ENCODE peak calls at places on chromosome 2, in nine cellular contexts. R is CD8-positive, alpha-beta T cell; O is A549; S is CD4-positive, alpha-beta memory T cell; K is RWPE2; Z is fibroblast of lung; A is brain microvascular endothelial cell; N is small intestine; F is upper lobe of left lung. V is an unnamed sample.

GRCh38 chr2:130864830-130865229 is 28.1 kb downstream of the ARHGEF4 start:
- DNase-seq in N (peak), A (peak), F (no peak), S (no peak), K (peak), R (no peak), O (peak), Z (peak), V (peak)

GRCh38 chr2:237886702-237887481 is 27.5 kb downstream of the RAMP1 start:
- DNase-seq in Z (peak), K (no peak), O (no peak), N (no peak), S (no peak), A (no peak), F (peak), R (no peak), V (no peak)

GRCh38 chr2:20288941-20289340 is 61.7 kb downstream of the PUM2 start:
- DNase-seq in Z (peak), O (peak), R (no peak), N (peak), K (no peak), S (no peak), A (peak), F (no peak), V (no peak)

GRCh38 chr2:239324456-239324855 is 76.4 kb downstream of the HDAC4 start:
- DNase-seq in K (no peak), A (no peak), R (no peak), S (no peak), O (no peak), F (no peak), N (no peak), Z (no peak), V (no peak)

GRCh38 chr2:69154031-69154430 is 141.1 kb downstream of the ANTXR1 start:
- DNase-seq in K (no peak), A (no peak), Z (peak), O (no peak), S (no peak), R (no peak), F (no peak), N (no peak), V (peak)

GRCh38 chr2:112779598-112779997 is 4.7 kb downstream of the IL1A start:
- DNase-seq in Z (no peak), R (no peak), O (no peak), A (no peak), F (no peak), N (no peak), S (no peak), K (no peak), V (no peak)

GRCh38 chr2:45172993-45173392 is 163.7 kb upstream of the SIX2 start:
- DNase-seq in Z (no peak), A (no peak), F (no peak), N (no peak), R (no peak), O (no peak), K (no peak), S (no peak), V (no peak)

GRCh38 chr2:159124931-159125467 is 156.6 kb downstream of the TANC1 start:
- DNase-seq in O (no peak), A (no peak), F (no peak), K (no peak), R (no peak), S (no peak), Z (no peak), N (peak), V (peak)

GRCh38 chr2:176455865-176456291 is 186.6 kb downstream of the MTX2 start:
- DNase-seq in F (no peak), R (no peak), Z (peak), O (peak), N (no peak), A (no peak), K (no peak), S (no peak), V (peak)

GRCh38 chr2:36993841-36994620 is 27.7 kb upstream of the STRN start:
- DNase-seq in A (no peak), K (no peak), S (no peak), Z (peak), R (no peak), F (no peak), O (no peak), N (no peak), V (peak)

GRCh38 chr2:237306083-237306786 is 107.7 kb downstream of the COL6A3 start:
- DNase-seq in R (no peak), O (no peak), A (peak), S (no peak), Z (peak), N (no peak), K (no peak), F (no peak), V (no peak)

GRCh38 chr2:236051803-236052202 is 116.4 kb downstream of the GBX2 start:
- DNase-seq in N (no peak), O (no peak), S (no peak), F (no peak), R (no peak), A (no peak), Z (no peak), K (no peak), V (no peak)

GRCh38 chr2:14614011-14614410 is 18.5 kb upstream of the LRATD1 start:
- DNase-seq in A (no peak), Z (no peak), R (no peak), O (no peak), F (no peak), K (no peak), S (no peak), N (no peak), V (no peak)

DNA sequence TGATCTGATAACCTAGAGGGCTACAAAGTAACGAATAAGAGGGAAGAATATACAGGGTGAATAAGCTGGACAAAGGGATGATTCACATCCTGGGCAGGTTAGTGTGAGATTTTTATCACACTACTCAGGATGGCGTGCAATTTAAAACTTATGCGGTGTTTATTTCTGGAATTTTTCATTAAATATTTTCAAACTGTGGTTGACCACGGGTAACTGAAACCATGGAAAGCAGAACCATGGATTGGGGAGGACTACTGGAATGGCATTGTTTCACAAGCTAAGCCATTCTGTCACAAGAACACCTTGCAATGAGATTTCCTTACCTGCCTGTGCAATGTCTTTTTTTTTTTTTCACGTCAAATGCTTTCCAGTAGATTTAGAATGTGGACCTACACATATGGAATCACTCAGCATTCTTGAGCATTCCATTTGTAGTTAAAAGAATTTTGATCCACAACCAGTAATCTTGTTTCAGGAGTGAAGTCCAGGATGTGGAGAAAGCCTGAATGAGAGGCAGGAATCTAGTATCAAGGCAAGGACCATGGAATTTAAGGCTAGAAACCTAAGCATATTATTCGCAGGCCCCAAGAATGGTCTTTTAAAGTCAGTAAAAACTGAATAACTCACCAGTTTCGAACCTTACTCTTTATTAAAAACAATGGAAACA is 8.0 kb upstream of the CDK15 start:
- DNase-seq in O (peak), K (no peak), S (no peak), F (no peak), N (no peak), A (peak), R (no peak), Z (peak), V (no peak)
- H3K27ac ChIP-seq in O (no peak), K (peak), S (no peak), F (no peak), N (no peak), A (peak), R (no peak), Z (peak), V (no peak)

GRCh38 chr2:63060079-63060482 is 9.5 kb downstream of the OTX1 start:
- DNase-seq in N (no peak), R (no peak), K (no peak), O (no peak), A (no peak), S (no peak), Z (peak), F (no peak), V (no peak)

GRCh38 chr2:63058742-63059433 is 8.3 kb downstream of the OTX1 start:
- DNase-seq in R (no peak), Z (no peak), O (no peak), A (no peak), K (no peak), N (no peak), S (no peak), F (peak), V (no peak)

GRCh38 chr2:63057249-63058148 is 6.9 kb downstream of the OTX1 start:
- DNase-seq in A (no peak), K (no peak), S (no peak), N (no peak), Z (no peak), F (no peak), O (no peak), R (no peak), V (no peak)

GRCh38 chr2:63058149-63058741 is 7.6 kb downstream of the OTX1 start:
- DNase-seq in Z (peak), A (no peak), O (no peak), K (no peak), N (no peak), F (no peak), R (no peak), S (no peak), V (peak)

DNA sequence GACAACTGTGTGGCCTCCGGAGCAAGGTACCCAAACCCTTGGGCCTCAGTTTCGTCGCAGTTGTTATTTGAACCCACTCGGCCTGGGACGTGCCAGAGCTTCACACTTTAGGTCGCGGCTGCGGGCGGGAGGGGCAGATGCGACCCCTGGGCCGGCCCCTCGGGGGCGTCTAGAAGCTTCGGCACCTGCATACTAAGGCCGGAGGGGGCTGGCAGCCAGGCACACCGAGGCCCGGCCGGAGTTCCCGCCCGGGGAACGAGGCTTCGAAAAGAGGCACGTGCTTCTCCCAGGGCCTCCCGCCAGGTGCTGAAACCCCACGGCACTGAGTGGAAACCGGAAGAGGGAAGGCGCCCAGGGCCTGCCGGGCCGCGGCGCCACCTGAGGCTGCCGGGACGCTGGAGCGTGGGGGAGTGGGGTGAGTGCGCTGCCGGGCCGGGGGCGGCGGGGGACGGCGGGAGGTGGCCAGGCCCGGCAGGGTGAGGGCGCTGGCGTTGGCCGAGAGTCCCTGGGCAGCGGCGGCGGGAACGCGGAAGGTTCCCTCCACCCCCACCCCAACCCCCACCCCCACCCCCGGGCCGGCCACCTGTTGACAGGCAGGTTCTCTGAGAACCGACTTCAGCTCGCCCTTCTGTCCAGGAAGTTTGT is 8.9 kb downstream of the OTX1 start:
- DNase-seq in A (no peak), N (no peak), K (no peak), S (no peak), O (no peak), R (no peak), Z (no peak), F (peak), V (no peak)
- H3K4me3 ChIP-seq in A (no peak), N (peak), K (no peak), S (no peak), O (peak), R (no peak), Z (no peak), F (peak), V (no peak)

GRCh38 chr2:54947596-54948519 is 102.4 kb downstream of the RTN4 start:
- DNase-seq in N (no peak), Z (no peak), O (no peak), S (no peak), A (no peak), K (no peak), F (peak), R (no peak), V (no peak)

GRCh38 chr2:54946220-54946568 is 104.1 kb downstream of the RTN4 start:
- DNase-seq in A (no peak), Z (no peak), R (no peak), N (no peak), S (no peak), K (no peak), O (no peak), F (peak), V (no peak)

GRCh38 chr2:54947121-54947520 is 103.1 kb downstream of the RTN4 start:
- DNase-seq in R (no peak), Z (no peak), O (no peak), K (no peak), F (no peak), N (no peak), S (no peak), A (no peak), V (no peak)

GRCh38 chr2:54944724-54945326 is 105.4 kb downstream of the RTN4 start:
- DNase-seq in K (no peak), N (no peak), F (no peak), S (no peak), A (no peak), Z (no peak), O (no peak), R (no peak), V (no peak)

GRCh38 chr2:54945401-54946219 is 104.6 kb downstream of the RTN4 start:
- DNase-seq in S (no peak), K (no peak), O (peak), A (no peak), R (no peak), N (no peak), Z (peak), F (no peak), V (no peak)
- H3K27ac ChIP-seq in S (no peak), K (no peak), O (no peak), A (no peak), R (no peak), N (no peak), Z (peak), F (peak), V (no peak)

GRCh38 chr2:228417966-228418365 is 236.5 kb upstream of the SPHKAP start:
- DNase-seq in N (no peak), F (no peak), K (no peak), A (no peak), Z (peak), S (no peak), R (no peak), O (no peak), V (no peak)

GRCh38 chr2:228417526-228417925 is 236.0 kb upstream of the SPHKAP start:
- DNase-seq in S (no peak), K (no peak), R (no peak), N (no peak), A (no peak), Z (no peak), F (no peak), O (no peak), V (no peak)
- H3K4me3 ChIP-seq in S (no peak), K (no peak), R (no peak), N (no peak), A (no peak), Z (no peak), F (no peak), O (no peak), V (no peak)

DNA sequence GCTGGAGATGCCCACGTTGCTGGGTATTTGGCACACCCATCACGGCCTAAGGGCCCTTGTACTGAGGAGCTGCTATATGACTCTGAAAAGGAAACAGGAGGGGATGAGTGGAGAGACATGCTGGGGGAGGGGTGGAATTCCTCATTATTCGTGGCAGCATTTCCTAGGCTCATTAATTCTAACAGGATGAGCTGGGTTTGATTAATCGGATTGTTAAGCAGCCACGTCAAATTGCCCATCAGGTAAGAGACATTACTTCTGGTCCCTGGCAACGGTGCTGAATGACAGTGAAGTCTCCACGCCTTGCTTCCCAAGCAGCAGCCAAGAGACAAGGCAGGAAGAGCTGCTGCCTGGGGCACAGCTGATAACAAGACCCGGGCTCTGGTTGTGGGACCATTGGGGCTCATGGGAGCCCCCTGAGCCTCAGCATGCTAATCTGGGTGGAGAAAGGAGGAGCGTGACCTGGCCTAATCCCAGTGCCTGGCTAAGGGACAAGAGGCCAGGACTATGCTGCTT is 86.6 kb downstream of the MARCHF4 start:
- DNase-seq in R (no peak), Z (no peak), F (no peak), A (no peak), N (no peak), O (no peak), S (no peak), K (no peak), V (no peak)
- H3K27ac ChIP-seq in R (no peak), Z (no peak), F (no peak), A (no peak), N (no peak), O (no peak), S (no peak), K (no peak), V (no peak)

GRCh38 chr2:222423186-222423585 is 1.2 kb upstream of the SGPP2 start:
- DNase-seq in N (no peak), F (no peak), S (no peak), Z (no peak), O (no peak), A (no peak), K (no peak), R (no peak), V (no peak)

GRCh38 chr2:222424281-222424728 is at the start of gene SGPP2:
- DNase-seq in N (peak), Z (no peak), R (no peak), K (no peak), F (peak), S (peak), A (no peak), O (no peak), V (no peak)

GRCh38 chr2:222426836-222427130 is 2.4 kb downstream of the SGPP2 start:
- DNase-seq in N (peak), R (no peak), F (no peak), A (no peak), Z (no peak), K (no peak), S (no peak), O (no peak), V (no peak)

GRCh38 chr2:222423632-222424280 is 587 bp upstream of the SGPP2 start:
- DNase-seq in K (no peak), R (no peak), Z (no peak), S (peak), A (no peak), O (no peak), F (no peak), N (peak), V (no peak)

DNA sequence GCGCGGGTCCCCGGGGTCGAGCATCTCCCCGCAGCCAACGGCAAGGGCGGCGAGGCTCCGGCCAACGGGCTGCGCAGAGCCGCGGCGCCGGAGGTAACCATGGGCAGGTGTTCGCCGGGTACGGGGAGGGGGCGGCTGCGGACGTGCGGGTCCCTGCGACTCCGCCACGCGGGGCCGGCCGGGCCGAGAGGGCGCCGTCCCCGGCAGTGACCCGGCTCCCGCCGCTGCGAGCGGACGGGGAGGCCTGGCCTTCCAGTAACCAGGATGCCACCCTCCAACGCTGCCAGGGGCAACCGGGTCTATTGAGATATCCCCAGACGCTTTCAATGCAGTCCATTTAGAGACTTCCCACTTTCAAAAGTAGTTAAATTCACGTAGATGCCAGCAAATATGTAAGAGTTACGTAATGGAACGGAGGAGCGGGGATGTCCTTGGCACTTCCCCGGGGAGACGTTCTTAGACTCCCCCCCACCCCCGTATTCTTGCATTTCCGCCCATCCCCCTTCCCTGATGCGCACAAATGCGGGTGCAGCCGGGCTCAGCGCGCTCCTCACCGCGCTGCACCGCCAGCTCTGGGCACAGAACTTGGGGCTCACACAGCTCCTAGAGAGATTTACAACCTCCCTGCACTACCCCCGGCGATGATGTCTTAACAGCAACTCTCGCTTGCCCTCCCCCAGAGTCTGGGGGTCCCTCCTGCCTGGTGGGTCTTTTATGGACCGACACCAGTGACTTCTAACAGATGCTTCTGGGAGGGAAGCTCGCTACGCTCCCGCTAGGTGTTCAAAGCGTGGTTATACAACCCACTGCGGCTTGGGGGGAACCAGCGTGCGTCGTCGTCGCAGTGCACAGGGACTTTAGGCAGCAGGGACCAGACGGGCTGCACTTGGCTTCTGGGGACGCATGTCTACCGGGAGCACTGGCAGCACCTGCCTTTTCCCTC is 657 bp downstream of the SGPP2 start:
- DNase-seq in F (peak), A (no peak), O (no peak), R (no peak), N (peak), K (no peak), Z (no peak), S (peak), V (no peak)
- H3K4me3 ChIP-seq in F (peak), A (no peak), O (peak), R (no peak), N (peak), K (peak), Z (no peak), S (peak), V (peak)

GRCh38 chr2:64807417-64807816 is 153.7 kb upstream of the SERTAD2 start:
- DNase-seq in F (no peak), O (peak), N (no peak), R (no peak), K (peak), A (peak), S (no peak), Z (peak), V (peak)
- H3K27ac ChIP-seq in F (no peak), O (no peak), N (no peak), R (no peak), K (peak), A (peak), S (no peak), Z (peak), V (no peak)

DNA sequence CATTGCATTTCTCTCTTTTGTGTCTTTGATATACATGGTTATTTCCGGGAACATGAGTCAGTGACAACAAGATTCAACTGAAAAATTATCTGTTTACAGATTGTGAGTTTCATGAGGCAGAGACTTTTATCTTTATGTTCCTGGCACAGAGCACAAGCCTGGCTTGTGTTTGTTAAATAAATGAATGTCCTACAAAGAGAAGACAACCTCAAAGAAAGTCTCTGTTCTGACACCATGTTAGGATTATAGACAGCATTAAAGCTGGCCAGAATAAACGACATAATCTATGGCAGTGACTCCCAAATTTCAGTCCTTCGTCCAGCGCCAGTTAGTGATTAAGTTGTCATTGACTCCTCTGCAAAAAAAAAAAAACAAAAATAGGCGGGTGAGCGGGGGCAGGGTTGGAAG is 97.4 kb upstream of the DNAJC10 start:
- DNase-seq in O (peak), K (no peak), Z (peak), A (no peak), N (no peak), F (no peak), S (no peak), R (no peak), V (no peak)
- H3K4me3 ChIP-seq in O (no peak), K (no peak), Z (no peak), A (no peak), N (no peak), F (no peak), S (no peak), R (no peak), V (no peak)

V was measured in A673.